ENCODE peak calls at places on chromosomes 16 and 17, in four cellular contexts. One of them, this sample, is unnamed.

GRCh38 chr17:61265397-61265796 is 134.2 kb upstream of the TBX2 start:
- ATAC-seq in Right ventricle myocardium superior: no peak
- ATAC-seq in left lung: no peak
- ATAC-seq in T-cell: no peak
- ATAC-seq in this sample: no peak

GRCh38 chr16:11224096-11224893 is 31.7 kb downstream of the SOCS1 start:
- ATAC-seq in T-cell: peak
- ATAC-seq in left lung: peak
- ATAC-seq in Right ventricle myocardium superior: peak
- ATAC-seq in this sample: no peak

GRCh38 chr16:28526201-28527099 is 12.3 kb downstream of the NUPR1 start:
- ATAC-seq in T-cell: no peak
- ATAC-seq in left lung: no peak
- ATAC-seq in Right ventricle myocardium superior: no peak
- ATAC-seq in this sample: no peak

GRCh38 chr16:2734844-2735243 is 14.8 kb upstream of the PRSS27 start:
- ATAC-seq in Right ventricle myocardium superior: no peak
- ATAC-seq in T-cell: no peak
- ATAC-seq in left lung: no peak
- ATAC-seq in this sample: no peak

GRCh38 chr17:39376434-39376833 is 25.0 kb downstream of the FBXL20 start:
- ATAC-seq in left lung: no peak
- ATAC-seq in T-cell: no peak
- ATAC-seq in Right ventricle myocardium superior: no peak
- ATAC-seq in this sample: no peak

GRCh38 chr17:82387577-82388106 is 16.1 kb downstream of the UTS2R start:
- ATAC-seq in Right ventricle myocardium superior: no peak
- ATAC-seq in T-cell: no peak
- ATAC-seq in left lung: no peak
- ATAC-seq in this sample: no peak

GRCh38 chr17:8095361-8095760 is 7.8 kb upstream of the ALOX12B start:
- ATAC-seq in Right ventricle myocardium superior: no peak
- ATAC-seq in left lung: no peak
- ATAC-seq in T-cell: no peak
- ATAC-seq in this sample: no peak

GRCh38 chr16:66457888-66458287 is 30.8 kb downstream of the BEAN1 start:
- ATAC-seq in left lung: no peak
- ATAC-seq in T-cell: no peak
- ATAC-seq in Right ventricle myocardium superior: no peak
- ATAC-seq in this sample: no peak

GRCh38 chr17:56809820-56810179 is 23.9 kb downstream of the C17orf67 start:
- ATAC-seq in Right ventricle myocardium superior: no peak
- ATAC-seq in T-cell: no peak
- ATAC-seq in left lung: no peak
- ATAC-seq in this sample: no peak

GRCh38 chr17:64599187-64599676 is 62.9 kb downstream of the SMURF2 start:
- ATAC-seq in Right ventricle myocardium superior: no peak
- ATAC-seq in left lung: peak
- ATAC-seq in T-cell: peak
- ATAC-seq in this sample: peak

GRCh38 chr17:21263351-21263750 is 10.1 kb upstream of the NATD1 start:
- ATAC-seq in left lung: peak
- ATAC-seq in T-cell: no peak
- ATAC-seq in Right ventricle myocardium superior: no peak
- ATAC-seq in this sample: no peak

GRCh38 chr17:34626141-34626681 is 46.8 kb downstream of the TMEM132E start:
- ATAC-seq in Right ventricle myocardium superior: peak
- ATAC-seq in left lung: peak
- ATAC-seq in T-cell: no peak
- ATAC-seq in this sample: no peak

GRCh38 chr16:4213721-4214120 is 28.2 kb downstream of the SRL start:
- ATAC-seq in T-cell: no peak
- ATAC-seq in left lung: peak
- ATAC-seq in Right ventricle myocardium superior: no peak
- ATAC-seq in this sample: no peak

GRCh38 chr17:52105601-52106000 is 52.9 kb downstream of the CA10 start:
- ATAC-seq in Right ventricle myocardium superior: no peak
- ATAC-seq in left lung: no peak
- ATAC-seq in T-cell: no peak
- ATAC-seq in this sample: no peak

GRCh38 chr17:35786941-35787432 is 8.5 kb downstream of the MMP28 start:
- ATAC-seq in left lung: no peak
- ATAC-seq in Right ventricle myocardium superior: no peak
- ATAC-seq in T-cell: no peak
- ATAC-seq in this sample: peak

GRCh38 chr16:46822270-46822669 is 8.7 kb downstream of the C16orf87 start:
- ATAC-seq in left lung: no peak
- ATAC-seq in T-cell: no peak
- ATAC-seq in Right ventricle myocardium superior: no peak
- ATAC-seq in this sample: no peak

GRCh38 chr17:78779848-78780247 is 2.2 kb downstream of the CYTH1 start:
- ATAC-seq in Right ventricle myocardium superior: no peak
- ATAC-seq in T-cell: peak
- ATAC-seq in left lung: peak
- ATAC-seq in this sample: no peak

GRCh38 chr16:88846088-88846487 is 10.7 kb downstream of the GALNS start:
- ATAC-seq in T-cell: no peak
- ATAC-seq in left lung: peak
- ATAC-seq in Right ventricle myocardium superior: no peak
- ATAC-seq in this sample: no peak

GRCh38 chr17:953767-954166 is 25.8 kb downstream of the NXN start:
- ATAC-seq in left lung: no peak
- ATAC-seq in Right ventricle myocardium superior: no peak
- ATAC-seq in T-cell: no peak
- ATAC-seq in this sample: no peak

GRCh38 chr16:2184962-2185361 is 11.4 kb downstream of the CASKIN1 start:
- ATAC-seq in T-cell: no peak
- ATAC-seq in left lung: no peak
- ATAC-seq in Right ventricle myocardium superior: no peak
- ATAC-seq in this sample: no peak

GRCh38 chr16:70696952-70697600 is 11.2 kb upstream of the MTSS2 start:
- ATAC-seq in Right ventricle myocardium superior: no peak
- ATAC-seq in left lung: peak
- ATAC-seq in T-cell: peak
- ATAC-seq in this sample: no peak

This sample was measured in SK-N-SH treated with all-trans-retinoic acid at 6 μM for 48 hours.